ENCODE peak calls at places on chromosomes 7 and 10, in ten cellular contexts. N is uterus, I is lower lobe of right lung, R is fibroblast of mammary gland, M is colonic mucosa, D is PC-3, L is stomach, B is bronchial epithelial cell, U is psoas muscle, F is PC-9. E is an unnamed sample.

GRCh38 chr7:44727346-44728262 is 21.0 kb upstream of the ZMIZ2 start:
- DNase-seq in B (peak; percentile 90), L (no peak), R (peak; percentile 91), N (no peak), F (peak; percentile 82), D (peak; percentile 34), I (no peak), U (no peak), M (no peak), E (no peak)

GRCh38 chr7:40922316-40922670 is 780.6 kb downstream of the INHBA start:
- DNase-seq in D (peak; percentile 78), B (peak; percentile 99), U (no peak), F (peak; percentile 99), I (no peak), R (peak; percentile 71), N (no peak), M (no peak), L (no peak), E (no peak)

GRCh38 chr7:78510580-78511188 is 712.1 kb downstream of the PHTF2 start:
- DNase-seq in M (no peak), N (no peak), U (no peak), D (peak; percentile 47), F (no peak), L (peak; percentile 32), R (peak; percentile 52), I (no peak), B (peak; percentile 43), E (peak; percentile 30)

GRCh38 chr7:101743241-101743994 is 74.0 kb upstream of the CUX1 start:
- DNase-seq in I (peak; percentile 69), N (peak; percentile 36), M (peak; percentile 67), B (peak; percentile 30), R (peak; percentile 41), F (peak; percentile 52), U (peak; percentile 72), L (peak; percentile 63), D (peak; percentile 49), E (no peak)

GRCh38 chr10:15478429-15478828 is 107.3 kb upstream of the FAM171A1 start:
- DNase-seq in R (no peak), D (no peak), B (no peak), U (no peak), M (peak; percentile 45), F (no peak), N (no peak), L (no peak), I (no peak), E (no peak)

GRCh38 chr10:124020871-124021823 is 72.3 kb downstream of the CHST15 start:
- DNase-seq in R (no peak), L (no peak), M (no peak), N (no peak), U (peak; percentile 23), B (peak; percentile 84), D (no peak), F (no peak), I (no peak), E (no peak)

GRCh38 chr10:3612183-3613001 is 172.6 kb downstream of the KLF6 start:
- DNase-seq in D (no peak), U (no peak), R (no peak), N (no peak), F (no peak), M (no peak), L (no peak), B (no peak), I (no peak), E (no peak)

GRCh38 chr7:144720139-144720538 is 115.7 kb downstream of the TPK1 start:
- DNase-seq in L (no peak), D (peak; percentile 89), I (no peak), N (no peak), R (peak; percentile 61), U (no peak), B (peak; percentile 85), F (peak; percentile 44), M (no peak), E (peak; percentile 14)

GRCh38 chr7:44393238-44394111 is 68.1 kb upstream of the CAMK2B start:
- DNase-seq in U (no peak), M (peak; percentile 8), N (no peak), R (no peak), F (no peak), B (no peak), L (no peak), D (no peak), I (no peak), E (no peak)

GRCh38 chr10:31650010-31650409 is 278.6 kb downstream of the ARHGAP12 start:
- DNase-seq in M (peak; percentile 59), D (peak; percentile 56), B (no peak), L (no peak), F (no peak), U (peak; percentile 89), I (no peak), N (peak; percentile 93), R (peak; percentile 94), E (peak; percentile 76)

GRCh38 chr10:132397671-132398565 is 918 bp downstream of the PWWP2B start:
- DNase-seq in M (peak; percentile 67), R (peak; percentile 66), D (peak; percentile 69), I (peak; percentile 73), N (peak; percentile 63), U (peak; percentile 72), F (peak; percentile 53), L (peak; percentile 68), B (peak; percentile 68), E (no peak)

GRCh38 chr10:61663466-61663865 is 737 bp downstream of the CABCOCO1 start:
- DNase-seq in B (no peak), I (no peak), D (peak; percentile 52), U (no peak), R (no peak), F (no peak), N (no peak), L (no peak), M (no peak), E (no peak)

GRCh38 chr7:122974229-122974628 is 21.3 kb downstream of the TAS2R16 start:
- DNase-seq in U (no peak), M (no peak), D (no peak), F (no peak), I (no peak), L (no peak), R (no peak), N (no peak), B (no peak), E (no peak)

GRCh38 chr7:785416-785815 is 46.9 kb upstream of the SUN1 start:
- DNase-seq in F (no peak), R (no peak), L (no peak), N (no peak), U (peak; percentile 33), I (no peak), D (no peak), B (no peak), M (no peak), E (no peak)

GRCh38 chr7:784971-785370 is 47.3 kb upstream of the SUN1 start:
- DNase-seq in F (no peak), M (no peak), I (no peak), R (no peak), N (no peak), U (peak; percentile 34), B (no peak), L (no peak), D (no peak), E (no peak)

GRCh38 chr7:786472-787255 is 45.6 kb upstream of the SUN1 start:
- DNase-seq in M (peak; percentile 77), N (peak; percentile 82), I (peak; percentile 72), U (peak; percentile 87), F (peak; percentile 54), R (peak; percentile 60), D (peak; percentile 71), B (peak; percentile 42), L (peak; percentile 80), E (no peak)

GRCh38 chr7:783556-784490 is 48.5 kb upstream of the SUN1 start:
- DNase-seq in I (peak; percentile 27), D (no peak), L (no peak), M (no peak), B (no peak), N (no peak), U (peak; percentile 42), R (no peak), F (no peak), E (no peak)

GRCh38 chr7:787332-788240 is 44.7 kb upstream of the SUN1 start:
- DNase-seq in M (no peak), R (no peak), L (no peak), I (no peak), B (no peak), N (no peak), U (peak; percentile 47), D (no peak), F (no peak), E (no peak)
- TF ChIP-seq CTCF in M (no peak), R (no peak), L (no peak), I (no peak), B (no peak), N (no peak), U (no peak), D (no peak), F (peak; percentile 22), E (no peak)

DNA sequence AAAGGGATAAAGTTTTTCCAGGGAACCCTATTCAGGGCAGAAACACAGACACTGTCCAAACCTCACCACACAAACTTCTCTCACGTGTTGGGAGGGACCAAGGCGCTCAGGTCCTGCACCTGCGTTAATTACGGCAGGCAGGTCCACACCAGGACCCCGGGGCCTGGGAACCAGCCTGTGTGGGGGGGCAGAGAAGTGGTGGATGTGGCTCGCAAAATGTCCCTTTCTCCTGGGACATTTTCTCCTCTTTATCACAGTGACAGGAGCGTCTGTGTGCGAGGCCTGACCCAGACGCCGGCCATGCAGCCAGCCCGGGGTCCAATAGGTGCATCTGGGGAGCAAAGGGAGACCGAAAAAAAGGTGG is 73.4 kb upstream of the ZNF722 start:
- DNase-seq in L (no peak), F (no peak), U (no peak), R (no peak), B (no peak), I (no peak), M (peak; percentile 35), N (no peak), D (no peak), E (no peak)
- H3K4me3 ChIP-seq in L (peak overlapping the region; percentile 69), F (no peak overlapping the region), U (peak overlapping the region; percentile 80), R (peak overlapping the region; percentile 46), B (peak overlapping the region; percentile 40), I (peak overlapping the region; percentile 67), M (peak overlapping the region; percentile 48), N (peak overlapping the region; percentile 76), D (peak overlapping the region; percentile 73), E (no peak overlapping the region)

GRCh38 chr10:53980210-53980609 is 820.8 kb downstream of the PCDH15 start:
- DNase-seq in B (no peak), R (no peak), N (no peak), I (no peak), F (no peak), U (no peak), L (no peak), D (no peak), M (no peak), E (no peak)

GRCh38 chr10:53978292-53978691 is 822.7 kb downstream of the PCDH15 start:
- DNase-seq in N (no peak), M (no peak), F (no peak), B (no peak), L (no peak), U (no peak), I (no peak), R (no peak), D (no peak), E (no peak)

GRCh38 chr10:53983431-53983830 is 817.6 kb downstream of the PCDH15 start:
- DNase-seq in B (no peak), U (no peak), I (no peak), R (no peak), L (no peak), F (no peak), M (no peak), N (no peak), D (no peak), E (no peak)
- TF ChIP-seq CTCF in B (no peak), U (no peak), I (no peak), R (no peak), L (no peak), F (no peak), M (no peak), N (no peak), D (no peak), E (no peak)

GRCh38 chr10:34768261-34768971 is 46.7 kb downstream of the PARD3 start:
- DNase-seq in U (peak; percentile 91), N (no peak), R (peak; percentile 54), I (peak; percentile 90), D (peak; percentile 99), B (peak; percentile 73), F (no peak), L (peak; percentile 89), M (peak; percentile 87), E (no peak)
- H3K4me3 ChIP-seq in U (peak overlapping the region; percentile 50), N (no peak overlapping the region), R (no peak overlapping the region), I (no peak overlapping the region), D (peak overlapping the region; percentile 41), B (no peak overlapping the region), F (no peak overlapping the region), L (no peak overlapping the region), M (no peak overlapping the region), E (no peak overlapping the region)